ENCODE peak calls at places on chromosomes 5 and 9, in nine cellular contexts. J is KBM-7; Q is activated T-cell treated with anti-CD3 and anti-CD28 coated beads for 48 hours; H is right atrium auricular region; T is GM23338; V is progenitor cell of endocrine pancreas; I is stomach; X is NCI-H510A treated with DMSO at 0.1 percent for 48 hours; W is CD4-positive, alpha-beta memory T cell. O is an unnamed sample.

GRCh38 chr9:16196206-16196605 is 643.4 kb downstream of the CCDC171 start:
- DNase-seq in J (no peak), Q (no peak), H (no peak), T (no peak), V (no peak), I (no peak), X (no peak), W (no peak), O (no peak)

GRCh38 chr9:90365646-90366045 is 277.0 kb downstream of the DIRAS2 start:
- DNase-seq in J (no peak), Q (no peak), H (no peak), T (no peak), V (no peak), I (no peak), X (peak), W (no peak), O (no peak)

GRCh38 chr9:83119873-83120272 is 56.9 kb upstream of the RASEF start:
- DNase-seq in J (no peak), Q (no peak), H (no peak), T (no peak), V (no peak), I (no peak), X (no peak), W (no peak), O (no peak)

GRCh38 chr5:41788800-41789395 is 81.3 kb downstream of the OXCT1 start:
- DNase-seq in J (no peak), Q (no peak), H (no peak), T (no peak), V (no peak), I (no peak), X (no peak), W (no peak), O (no peak)

GRCh38 chr9:125142560-125143376 is 560 bp downstream of the SCAI start:
- DNase-seq in J (no peak), Q (no peak), H (peak), T (peak), V (peak), I (no peak), X (no peak), W (no peak), O (no peak)

GRCh38 chr5:147453901-147454814 is 55.7 kb downstream of the DPYSL3 start:
- DNase-seq in J (peak), Q (peak), H (peak), T (peak), V (peak), I (peak), X (peak), W (peak), O (peak)

GRCh38 chr9:124759327-124759726 is 11.8 kb downstream of the NR6A1 start:
- DNase-seq in J (no peak), Q (no peak), H (no peak), T (no peak), V (no peak), I (no peak), X (no peak), W (no peak), O (no peak)

GRCh38 chr9:129999123-129999510 is 43.9 kb downstream of the FNBP1 start:
- DNase-seq in J (no peak), Q (no peak), H (no peak), T (no peak), V (no peak), I (no peak), X (no peak), W (no peak), O (no peak)

GRCh38 chr9:117265253-117265652 is 149.6 kb downstream of the ASTN2 start:
- DNase-seq in J (no peak), Q (no peak), H (no peak), T (no peak), V (no peak), I (no peak), X (no peak), W (no peak), O (no peak)

GRCh38 chr5:30918171-30918570 is 275.3 kb upstream of the CDH6 start:
- DNase-seq in J (no peak), Q (no peak), H (no peak), T (no peak), V (no peak), I (no peak), X (no peak), W (no peak), O (no peak)

GRCh38 chr5:137649228-137649890 is 86.5 kb downstream of the KLHL3 start:
- DNase-seq in J (no peak), Q (no peak), H (no peak), T (no peak), V (no peak), I (no peak), X (no peak), W (no peak), O (no peak)

O was measured in T1000.